ENCODE peak calls at places on chromosome 18, in four cellular contexts. X is AG09309, G is Peyer's patch, E is H7. K is an unnamed sample.
A peak's percentile ranks its signal among the peaks of the same experiment; 100 is the strongest.

GRCh38 chr18:36583155-36583745 is 245.6 kb downstream of the TPGS2 start:
- DNase-seq in X (no peak), G (no peak), E (peak; percentile 76), K (no peak)

GRCh38 chr18:74638210-74638609 is 40.5 kb downstream of the ZNF407 start:
- DNase-seq in X (no peak), G (no peak), E (no peak), K (no peak)

GRCh38 chr18:76903386-76903785 is 81.0 kb downstream of the ZNF236 start:
- DNase-seq in X (no peak), G (no peak), E (no peak), K (no peak)

GRCh38 chr18:48418409-48419267 is 9.5 kb upstream of the ZBTB7C start:
- DNase-seq in X (no peak), G (no peak), E (no peak), K (no peak)

GRCh38 chr18:63078471-63078870 is 241.1 kb downstream of the BCL2 start:
- DNase-seq in X (no peak), G (no peak), E (no peak), K (no peak)

GRCh38 chr18:63818212-63818611 is 43.0 kb downstream of the SERPINB7 start:
- DNase-seq in X (no peak), G (no peak), E (no peak), K (no peak)

GRCh38 chr18:57705861-57706590 is 84.4 kb upstream of the NARS1 start:
- DNase-seq in X (no peak), G (no peak), E (no peak), K (no peak)

GRCh38 chr18:41753826-41754225 is 201.2 kb upstream of the PIK3C3 start:
- DNase-seq in X (no peak), G (no peak), E (no peak), K (no peak)

GRCh38 chr18:76134631-76135030 is 360.4 kb downstream of the ZNF516 start:
- DNase-seq in X (no peak), G (no peak), E (no peak), K (no peak)

GRCh38 chr18:63975632-63976031 is 5.8 kb downstream of the SERPINB8 start:
- DNase-seq in X (no peak), G (no peak), E (no peak), K (no peak)

GRCh38 chr18:63365909-63366269 is 1.1 kb downstream of the KDSR start:
- DNase-seq in X (no peak), G (peak; percentile 48), E (peak; percentile 31), K (no peak)

GRCh38 chr18:36809590-36810381 is 19.0 kb downstream of the TPGS2 start:
- DNase-seq in X (peak; percentile 47), G (peak; percentile 64), E (peak; percentile 75), K (no peak)

GRCh38 chr18:59448546-59448945 is 89.5 kb upstream of the LMAN1 start:
- DNase-seq in X (peak; percentile 61), G (no peak), E (no peak), K (no peak)

GRCh38 chr18:59866551-59866950 is 33.2 kb upstream of the PMAIP1 start:
- DNase-seq in X (no peak), G (no peak), E (no peak), K (no peak)

GRCh38 chr18:2147424-2147823 is 423.9 kb downstream of the METTL4 start:
- DNase-seq in X (no peak), G (no peak), E (no peak), K (no peak)

GRCh38 chr18:75247601-75248421 is 37.2 kb downstream of the TSHZ1 start:
- DNase-seq in X (peak; percentile 10), G (no peak), E (no peak), K (no peak)

GRCh38 chr18:36829362-36830140 is 624 bp downstream of the KIAA1328 start:
- DNase-seq in X (no peak), G (no peak), E (no peak), K (peak; percentile 35)

GRCh38 chr18:58135806-58136331 is 91.8 kb downstream of the NEDD4L start:
- DNase-seq in X (peak; percentile 24), G (peak; percentile 81), E (peak; percentile 84), K (no peak)

GRCh38 chr18:57809190-57809589 is 6.1 kb upstream of the ATP8B1 start:
- DNase-seq in X (no peak), G (no peak), E (no peak), K (no peak)

GRCh38 chr18:48440924-48441323 is 31.7 kb upstream of the ZBTB7C start:
- DNase-seq in X (no peak), G (no peak), E (no peak), K (no peak)

GRCh38 chr18:48649231-48649630 is 110.4 kb downstream of the CTIF start:
- DNase-seq in X (no peak), G (no peak), E (no peak), K (no peak)

GRCh38 chr18:51195602-51196115 is 1.8 kb downstream of the MEX3C start:
- DNase-seq in X (no peak), G (peak; percentile 72), E (peak; percentile 61), K (no peak)

GRCh38 chr18:58505181-58505580 is 123.7 kb downstream of the ALPK2 start:
- DNase-seq in X (no peak), G (peak; percentile 70), E (no peak), K (no peak)

GRCh38 chr18:6013101-6013790 is 117.9 kb upstream of the TMEM200C start:
- DNase-seq in X (no peak), G (no peak), E (no peak), K (no peak)

GRCh38 chr18:812673-813404 is 797 bp upstream of the YES1 start:
- DNase-seq in X (peak; percentile 59), G (peak; percentile 81), E (peak; percentile 69), K (peak; percentile 82)

GRCh38 chr18:77977331-77977730 is 727.7 kb downstream of the GALR1 start:
- DNase-seq in X (no peak), G (no peak), E (no peak), K (no peak)

GRCh38 chr18:76491801-76492668 is 3.0 kb downstream of the ZNF516 start:
- DNase-seq in X (no peak), G (peak; percentile 64), E (peak; percentile 67), K (no peak)

GRCh38 chr18:46068763-46069162 is 3.3 kb downstream of the PSTPIP2 start:
- DNase-seq in X (no peak), G (no peak), E (no peak), K (no peak)

GRCh38 chr18:46566111-46566510 is 90.9 kb downstream of the LOXHD1 start:
- DNase-seq in X (no peak), G (no peak), E (no peak), K (no peak)

GRCh38 chr18:21701621-21702020 is 3.0 kb downstream of the ABHD3 start:
- DNase-seq in X (no peak), G (no peak), E (no peak), K (no peak)

GRCh38 chr18:21703241-21703820 is 1.2 kb downstream of the ABHD3 start:
- DNase-seq in X (no peak), G (peak; percentile 59), E (peak; percentile 57), K (no peak)

GRCh38 chr18:21706386-21706865 is 1.9 kb upstream of the ABHD3 start:
- DNase-seq in X (no peak), G (no peak), E (no peak), K (no peak)

GRCh38 chr18:21704603-21705364 is at the start of gene ABHD3:
- DNase-seq in X (peak; percentile 35), G (peak; percentile 97), E (peak; percentile 96), K (peak; percentile 100)

GRCh38 chr18:21702602-21703001 is 2.0 kb downstream of the ABHD3 start:
- DNase-seq in X (no peak), G (no peak), E (no peak), K (no peak)
- H3K4me3 ChIP-seq in X (no peak overlapping the region), G (peak overlapping the region; percentile 78), E (no peak overlapping the region), K (peak overlapping the region; percentile 74)

GRCh38 chr18:39414009-39414700 is 1848.6 kb upstream of the CELF4 start:
- DNase-seq in X (peak; percentile 7), G (no peak), E (no peak), K (no peak)
- H3K4me3 ChIP-seq in X (no peak overlapping the region), G (no peak overlapping the region), E (no peak overlapping the region), K (no peak overlapping the region)

DNA sequence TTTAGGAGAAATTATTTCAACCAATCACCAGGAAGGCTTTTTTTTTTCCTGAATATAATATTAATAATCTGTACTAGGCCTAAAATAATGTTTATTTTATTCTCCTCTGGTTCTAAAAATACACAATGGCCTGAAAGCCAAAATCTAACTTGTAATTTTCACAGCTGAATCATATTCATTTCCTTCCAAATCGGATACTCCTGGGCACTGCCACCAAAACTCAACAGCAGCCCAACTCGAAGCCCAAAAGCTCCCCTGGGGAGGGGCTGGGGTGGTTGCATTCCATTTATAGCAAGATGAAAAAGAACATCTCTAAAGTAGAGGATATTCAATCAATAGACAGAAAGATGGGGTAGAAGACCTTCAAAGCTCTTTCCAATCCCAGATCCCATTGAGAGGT is 100.5 kb upstream of the SETBP1 start:
- DNase-seq in X (no peak), G (no peak), E (no peak), K (no peak)
- H3K4me3 ChIP-seq in X (no peak overlapping the region), G (no peak overlapping the region), E (no peak overlapping the region), K (no peak overlapping the region)

DNA sequence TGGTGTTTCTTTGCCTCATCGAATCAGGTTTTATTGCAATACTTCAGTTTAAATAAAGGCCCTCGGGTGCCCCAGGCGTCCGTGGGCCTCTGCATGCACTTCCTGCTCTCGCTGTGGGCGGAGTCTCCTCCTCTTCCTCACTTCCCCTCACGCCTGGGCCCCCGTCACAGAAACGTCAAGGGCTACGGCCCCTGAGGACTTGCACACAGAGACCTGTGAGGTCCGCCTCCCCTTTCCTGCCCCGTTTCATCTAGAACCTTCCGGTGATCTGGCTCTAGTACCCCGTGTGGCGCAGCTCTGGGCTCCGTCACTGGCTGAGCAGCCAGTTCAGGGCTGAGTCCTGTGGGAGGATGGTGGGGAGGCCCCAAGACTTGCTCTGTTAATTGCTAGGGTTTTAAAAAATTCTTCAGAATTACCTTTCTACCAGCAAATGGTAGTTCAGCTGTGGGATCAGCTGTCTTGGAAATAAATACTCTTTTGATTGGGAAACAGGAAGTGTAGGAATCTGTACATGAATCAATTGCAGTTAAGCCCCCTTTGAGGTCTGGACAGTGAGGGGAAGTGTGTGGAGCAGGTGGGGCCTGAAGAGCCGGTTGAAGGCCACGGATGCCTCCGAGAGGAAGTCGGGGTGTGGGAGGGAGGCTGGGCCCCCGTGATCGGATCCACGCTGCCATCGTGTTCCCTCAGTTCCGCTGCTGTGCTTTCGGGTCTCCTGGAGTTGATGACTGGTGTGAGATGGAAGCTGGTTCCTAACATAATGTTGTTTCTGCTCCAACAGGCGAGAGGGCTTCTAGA is 10.2 kb downstream of the NFATC1 start:
- DNase-seq in X (no peak), G (peak; percentile 96), E (no peak), K (peak; percentile 89)
- H3K4me3 ChIP-seq in X (no peak overlapping the region), G (no peak overlapping the region), E (no peak overlapping the region), K (no peak overlapping the region)

DNA sequence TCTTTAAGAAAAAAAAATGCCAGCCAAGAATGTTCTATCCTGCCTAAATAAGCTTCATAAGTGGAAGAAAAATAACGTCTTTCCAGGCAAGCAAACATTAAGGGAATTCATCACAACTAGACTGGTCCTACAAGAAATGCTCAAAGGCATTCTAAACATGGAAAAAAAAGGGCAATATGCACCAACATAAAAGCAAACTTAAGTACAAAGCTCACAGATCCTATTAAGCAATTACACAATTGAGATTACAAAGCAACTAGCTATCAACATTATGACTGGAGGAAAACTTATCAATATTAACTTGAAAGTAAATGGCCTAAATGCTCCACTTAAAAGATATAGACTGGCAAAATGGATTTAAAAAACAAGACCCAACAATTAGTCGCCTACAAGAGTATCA is 240.6 kb upstream of the CTAGE1 start:
- DNase-seq in X (no peak), G (no peak), E (no peak), K (no peak)
- H3K4me3 ChIP-seq in X (no peak overlapping the region), G (no peak overlapping the region), E (no peak overlapping the region), K (no peak overlapping the region)

GRCh38 chr18:21598726-21599584 is 1.5 kb downstream of the ESCO1 start:
- DNase-seq in X (no peak), G (no peak), E (no peak), K (peak; percentile 36)
- H3K4me3 ChIP-seq in X (peak overlapping the region; percentile 99), G (peak overlapping the region; percentile 82), E (peak overlapping the region; percentile 93), K (peak overlapping the region; percentile 91)

GRCh38 chr18:13381331-13381730 is 162.8 kb downstream of the LDLRAD4 start:
- DNase-seq in X (no peak), G (peak; percentile 41), E (no peak), K (no peak)
- H3K4me3 ChIP-seq in X (no peak overlapping the region), G (no peak overlapping the region), E (no peak overlapping the region), K (no peak overlapping the region)

K was measured in left lung.